ENCODE peak calls at places on chromosomes 4 and X, in five cellular contexts. S is IMR-90, Z is fibroblast of pulmonary artery, B is tibial nerve, A is fibroblast of lung. U is an unnamed sample.

GRCh38 chrX:150683536-150684146 is 9.6 kb upstream of the MTMR1 start:
- DNase-seq in S (peak), Z (peak), B (no peak), A (no peak), U (no peak)

GRCh38 chrX:100928660-100929613 is at the start of gene XKRX:
- DNase-seq in S (no peak), Z (no peak), B (no peak), A (peak), U (no peak)

GRCh38 chrX:140765043-140765784 is 55.7 kb downstream of the LINC00632 start:
- DNase-seq in S (peak), Z (peak), B (no peak), A (peak), U (peak)

GRCh38 chrX:68829594-68830485 is 1.0 kb downstream of the EFNB1 start:
- DNase-seq in S (peak), Z (no peak), B (no peak), A (peak), U (no peak)

GRCh38 chrX:53435997-53436396 is 1.8 kb upstream of the HSD17B10 start:
- DNase-seq in S (peak), Z (peak), B (peak), A (peak), U (no peak)

GRCh38 chr4:119207051-119207450 is 5.5 kb upstream of the USP53 start:
- DNase-seq in S (peak), Z (peak), B (no peak), A (peak), U (no peak)

GRCh38 chr4:153987291-153987690 is 198.4 kb upstream of the SFRP2 start:
- DNase-seq in S (no peak), Z (peak), B (no peak), A (peak), U (no peak)

GRCh38 chrX:53279296-53280237 is 1.8 kb downstream of the IQSEC2 start:
- DNase-seq in S (no peak), Z (no peak), B (no peak), A (no peak), U (no peak)

GRCh38 chr4:185307136-185307950 is 88.4 kb downstream of the LRP2BP start:
- DNase-seq in S (peak), Z (no peak), B (no peak), A (peak), U (no peak)

GRCh38 chr4:168831919-168832745 is 177.9 kb downstream of the CBR4 start:
- DNase-seq in S (peak), Z (peak), B (peak), A (peak), U (no peak)

GRCh38 chr4:147943159-147943638 is 211.3 kb downstream of the ARHGAP10 start:
- DNase-seq in S (no peak), Z (no peak), B (no peak), A (peak), U (no peak)

GRCh38 chr4:183300070-183300469 is 20.0 kb downstream of the CLDN22 start:
- DNase-seq in S (peak), Z (peak), B (no peak), A (peak), U (peak)

GRCh38 chr4:147760695-147761094 is 28.8 kb downstream of the ARHGAP10 start:
- DNase-seq in S (no peak), Z (no peak), B (peak), A (no peak), U (no peak)

GRCh38 chr4:26496207-26496783 is 6.0 kb upstream of the CCKAR start:
- DNase-seq in S (no peak), Z (no peak), B (no peak), A (no peak), U (no peak)

DNA sequence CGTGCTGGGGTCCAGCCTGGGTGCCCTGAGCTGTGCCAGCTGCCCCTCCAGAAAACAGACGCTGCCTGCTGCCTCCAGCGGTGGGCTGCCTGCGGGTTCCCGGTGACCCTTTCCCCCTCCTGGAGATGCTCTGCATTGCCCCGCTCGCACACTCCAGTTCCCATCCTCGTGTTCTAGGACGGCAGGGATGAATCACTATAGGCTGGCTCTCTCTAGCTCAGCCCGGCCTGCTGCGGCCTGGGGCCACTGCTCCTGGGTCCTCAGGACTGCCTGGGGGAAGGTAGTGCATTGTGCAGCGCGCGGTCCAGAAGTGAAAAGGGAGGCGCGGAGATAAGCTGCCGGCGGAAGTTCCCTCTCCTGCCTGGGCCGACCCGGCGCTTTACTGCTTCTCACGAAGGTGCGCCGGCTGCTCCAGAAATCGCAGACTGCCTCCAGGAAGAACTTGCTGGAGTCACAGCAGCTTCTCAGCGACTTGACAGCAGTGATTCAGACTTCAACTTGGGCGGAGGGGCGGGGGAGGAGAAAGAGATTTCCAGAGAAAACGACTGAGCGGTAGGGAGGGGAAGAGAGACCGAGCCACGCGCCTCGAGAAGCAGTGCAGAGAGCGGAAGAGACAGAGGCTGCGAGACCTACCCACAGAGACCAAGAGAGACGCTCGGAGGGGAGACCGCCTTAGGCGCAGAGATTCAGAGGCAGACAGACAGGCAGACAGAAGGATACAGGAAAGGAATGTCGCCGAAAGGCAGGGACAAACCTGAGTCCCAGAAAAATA is 6.7 kb upstream of the MSX1 start:
- DNase-seq in S (peak), Z (peak), B (no peak), A (peak), U (peak)
- TF ChIP-seq CTCF in S (peak), Z (peak), B (no peak), A (peak), U (peak)

DNA sequence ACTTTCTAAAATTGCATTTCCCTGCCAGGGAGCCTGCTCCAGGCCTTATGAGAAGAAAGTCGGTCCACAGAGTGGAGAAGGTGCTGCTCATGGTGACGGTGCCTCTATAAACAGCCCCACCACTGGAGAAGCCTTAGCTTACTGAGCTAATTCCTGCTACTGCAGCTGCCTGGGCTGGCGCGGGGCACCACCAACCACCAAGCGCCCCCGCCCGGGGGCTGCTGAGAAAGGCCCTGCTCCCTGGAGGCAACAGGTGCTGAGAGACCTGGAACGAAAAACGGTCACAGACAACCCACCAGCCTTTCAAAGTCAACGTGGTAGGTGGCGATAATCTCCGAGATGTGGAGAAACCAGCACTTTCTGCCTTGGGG is 2.9 kb downstream of the HCFC1 start:
- DNase-seq in S (no peak), Z (no peak), B (no peak), A (peak), U (no peak)
- TF ChIP-seq CTCF in S (no peak), Z (no peak), B (no peak), A (no peak), U (peak)

GRCh38 chr4:126221262-126221661 is 906.5 kb downstream of the FAT4 start:
- DNase-seq in S (no peak), Z (no peak), B (no peak), A (no peak), U (no peak)

GRCh38 chr4:126221717-126222116 is 907.0 kb downstream of the FAT4 start:
- DNase-seq in S (no peak), Z (no peak), B (no peak), A (no peak), U (no peak)

GRCh38 chr4:126223784-126224407 is 909.1 kb downstream of the FAT4 start:
- DNase-seq in S (peak), Z (peak), B (no peak), A (peak), U (no peak)
- TF ChIP-seq CTCF in S (peak), Z (peak), B (peak), A (peak), U (peak)

GRCh38 chrX:153924149-153924861 is 1.8 kb downstream of the ARHGAP4 start:
- DNase-seq in S (peak), Z (peak), B (no peak), A (peak), U (no peak)
- TF ChIP-seq CTCF in S (peak), Z (peak), B (peak), A (peak), U (peak)

GRCh38 chr4:36824682-36825081 is 419.9 kb upstream of the NWD2 start:
- DNase-seq in S (no peak), Z (no peak), B (no peak), A (no peak), U (no peak)
- TF ChIP-seq CTCF in S (no peak), Z (no peak), B (no peak), A (no peak), U (no peak)

DNA sequence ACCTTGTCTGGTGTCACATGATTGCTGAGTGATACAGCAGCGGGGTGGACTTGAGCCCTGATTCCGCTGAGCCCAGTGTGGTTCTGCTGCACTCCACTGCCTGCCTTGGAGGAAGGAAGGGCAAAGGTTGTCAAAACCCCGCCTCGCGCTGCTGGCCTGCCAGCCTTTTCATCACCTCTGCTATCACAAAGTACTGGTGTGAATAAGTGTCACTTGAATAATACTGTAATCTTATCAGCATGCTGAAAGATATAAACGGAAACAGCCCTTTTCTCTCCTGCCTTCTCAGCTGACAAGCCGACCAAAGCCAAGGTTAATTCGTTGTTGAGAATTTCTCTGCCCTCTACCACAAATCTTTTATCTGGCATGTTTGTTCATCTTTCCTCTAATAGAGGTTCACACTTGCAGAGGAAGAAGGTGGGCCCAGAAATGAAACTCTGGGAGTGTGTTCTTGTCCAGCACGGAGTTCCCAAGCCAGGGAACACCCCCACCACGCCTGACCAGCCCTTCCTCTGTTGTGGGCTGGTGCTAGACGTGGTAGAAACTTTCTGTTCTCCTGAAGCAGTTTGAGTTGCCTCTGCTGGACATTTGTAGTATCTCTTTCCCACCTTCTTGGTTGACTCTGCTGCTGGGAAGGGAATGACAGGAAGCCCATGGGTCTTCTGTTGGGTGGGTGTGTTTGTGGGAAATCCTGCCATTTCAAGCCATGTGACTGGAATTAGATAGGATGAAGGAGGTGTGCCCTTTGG is 21.5 kb downstream of the FHDC1 start:
- DNase-seq in S (no peak), Z (no peak), B (no peak), A (no peak), U (no peak)
- TF ChIP-seq CTCF in S (no peak), Z (peak), B (no peak), A (no peak), U (no peak)

GRCh38 chrX:82218361-82218760 is 1016.5 kb downstream of the SH3BGRL start:
- DNase-seq in S (peak), Z (no peak), B (no peak), A (peak), U (no peak)
- TF ChIP-seq CTCF in S (peak), Z (no peak), B (peak), A (no peak), U (no peak)

DNA sequence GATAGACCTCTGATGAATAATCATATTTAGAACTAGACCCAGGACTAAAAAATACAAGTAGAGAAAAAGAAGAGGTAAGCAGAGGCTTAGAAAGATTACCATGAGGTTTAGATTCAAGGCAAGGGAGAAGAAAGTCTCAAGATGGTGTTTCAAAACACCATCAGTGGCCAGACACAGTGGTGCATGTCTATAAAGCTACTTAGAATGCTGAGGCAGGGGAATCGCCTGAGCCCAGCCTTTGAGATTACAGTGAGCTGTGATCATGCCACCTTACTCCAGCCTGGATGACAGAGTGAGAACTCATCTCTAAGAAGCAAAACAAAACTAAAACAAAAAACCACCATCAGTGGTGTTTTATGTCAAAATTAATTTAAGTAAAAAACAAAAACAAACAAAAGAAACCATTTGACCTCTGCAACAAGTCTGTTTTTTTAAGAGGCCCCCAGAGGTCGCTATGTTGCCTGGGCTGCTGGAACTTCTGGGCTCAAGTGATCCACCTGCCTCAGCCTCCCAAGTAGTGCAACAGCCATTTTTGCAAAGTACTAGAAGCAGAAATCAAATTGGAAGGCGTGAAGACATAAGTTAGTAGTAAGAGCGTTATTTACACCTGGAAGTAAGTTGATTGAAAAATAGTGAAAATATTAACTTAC is 784.3 kb downstream of the ADGRL3 start:
- DNase-seq in S (no peak), Z (no peak), B (no peak), A (no peak), U (no peak)
- TF ChIP-seq CTCF in S (no peak), Z (no peak), B (no peak), A (no peak), U (no peak)